ENCODE peak calls at places on chromosomes 13 and 19, in six cellular contexts. W is mucosa of descending colon, R is testis, L is esophagus squamous epithelium, A is transverse colon, G is fibroblast of pulmonary artery. P is an unnamed sample.

GRCh38 chr19:47610902-47611301 is 2.0 kb downstream of the BICRA start:
- DNase-seq in W (no peak), R (no peak), L (no peak), G (no peak), A (peak; percentile 32), P (no peak)

GRCh38 chr13:114279146-114279545 is 2.3 kb upstream of the UPF3A start:
- DNase-seq in L (no peak), W (no peak), R (no peak), G (no peak), A (no peak), P (no peak)

GRCh38 chr19:51439021-51439465 is 19.2 kb downstream of the SIGLEC8 start:
- DNase-seq in R (no peak), A (no peak), W (no peak), G (peak; percentile 7), L (no peak), P (no peak)

GRCh38 chr13:107301724-107302374 is 733.9 kb upstream of the ARGLU1 start:
- DNase-seq in L (no peak), A (no peak), R (no peak), W (no peak), G (peak; percentile 31), P (no peak)

GRCh38 chr19:958967-959685 is 25.0 kb upstream of the WDR18 start:
- DNase-seq in G (peak; percentile 36), R (no peak), L (no peak), A (no peak), W (no peak), P (no peak)

GRCh38 chr19:7605490-7606222 is 10.0 kb downstream of the CAMSAP3 start:
- DNase-seq in W (no peak), G (peak; percentile 31), A (no peak), L (no peak), R (peak; percentile 75), P (no peak)

GRCh38 chr13:49238621-49239020 is 9.1 kb upstream of the CDADC1 start:
- DNase-seq in L (no peak), G (no peak), A (no peak), W (no peak), R (no peak), P (no peak)

GRCh38 chr13:72643339-72643989 is 84.0 kb downstream of the MZT1 start:
- DNase-seq in R (peak; percentile 78), L (no peak), G (peak; percentile 70), W (peak; percentile 50), A (peak; percentile 69), P (peak; percentile 91)

GRCh38 chr13:97856001-97856675 is 97.3 kb upstream of the IPO5 start:
- DNase-seq in R (peak; percentile 17), W (no peak), A (peak; percentile 13), L (no peak), G (peak; percentile 36), P (peak; percentile 35)

GRCh38 chr19:4529924-4530522 is 5.0 kb downstream of the PLIN5 start:
- DNase-seq in A (no peak), W (no peak), L (no peak), G (no peak), R (no peak), P (peak; percentile 5)

GRCh38 chr19:16325671-16326400 is 1.2 kb downstream of the KLF2 start:
- DNase-seq in L (no peak), G (peak; percentile 59), R (peak; percentile 66), A (peak; percentile 46), W (peak; percentile 48), P (peak; percentile 42)

GRCh38 chr19:15452111-15453047 is 2.6 kb upstream of the WIZ start:
- DNase-seq in R (peak; percentile 88), L (no peak), G (peak; percentile 86), W (peak; percentile 90), A (peak; percentile 89), P (peak; percentile 96)

GRCh38 chr13:90541346-90541745 is 806.1 kb upstream of the MIR17HG start:
- DNase-seq in R (no peak), A (no peak), W (no peak), G (no peak), L (no peak), P (no peak)

GRCh38 chr19:48061401-48062344 is 17.8 kb upstream of the CABP5 start:
- DNase-seq in L (no peak), W (peak; percentile 26), R (no peak), G (no peak), A (no peak), P (no peak)

GRCh38 chr19:18533058-18533457 is 10.3 kb downstream of the FKBP8 start:
- DNase-seq in G (no peak), A (no peak), R (no peak), L (no peak), W (no peak), P (no peak)

GRCh38 chr13:97284558-97284957 is 62.4 kb downstream of the MBNL2 start:
- DNase-seq in L (no peak), R (no peak), G (peak; percentile 48), A (no peak), W (no peak), P (no peak)

GRCh38 chr13:18960637-18961227 is 220.9 kb downstream of the TUBA3C start:
- DNase-seq in A (no peak), W (no peak), L (no peak), G (no peak), R (no peak), P (no peak)

GRCh38 chr13:42875448-42876269 is 94.3 kb downstream of the FAM216B start:
- DNase-seq in L (no peak), G (peak; percentile 83), A (no peak), W (no peak), R (peak; percentile 86), P (peak; percentile 55)

GRCh38 chr19:45322311-45322710 is 364 bp downstream of the CKM start:
- DNase-seq in R (no peak), G (no peak), W (no peak), L (no peak), A (no peak), P (no peak)

GRCh38 chr13:95243207-95243606 is 58.0 kb downstream of the ABCC4 start:
- DNase-seq in A (no peak), L (no peak), W (no peak), R (no peak), G (no peak), P (peak; percentile 8)

GRCh38 chr13:31055589-31055988 is 106.1 kb downstream of the HSPH1 start:
- DNase-seq in L (no peak), G (no peak), W (no peak), A (no peak), R (no peak), P (no peak)

GRCh38 chr13:31056650-31057275 is 104.9 kb downstream of the HSPH1 start:
- DNase-seq in G (peak; percentile 45), A (no peak), L (no peak), R (no peak), W (no peak), P (no peak)

GRCh38 chr13:31053896-31054295 is 107.8 kb downstream of the HSPH1 start:
- DNase-seq in L (no peak), G (no peak), W (no peak), R (no peak), A (no peak), P (no peak)

GRCh38 chr13:31053098-31053497 is 108.6 kb downstream of the HSPH1 start:
- DNase-seq in A (no peak), L (no peak), W (no peak), G (no peak), R (no peak), P (peak; percentile 93)

GRCh38 chr13:31054632-31055031 is 107.1 kb downstream of the HSPH1 start:
- DNase-seq in R (no peak), L (no peak), A (no peak), G (no peak), W (no peak), P (no peak)
- H3K4me3 ChIP-seq in R (no peak overlapping the region), L (no peak overlapping the region), A (no peak overlapping the region), G (no peak overlapping the region), W (no peak overlapping the region), P (no peak overlapping the region)

DNA sequence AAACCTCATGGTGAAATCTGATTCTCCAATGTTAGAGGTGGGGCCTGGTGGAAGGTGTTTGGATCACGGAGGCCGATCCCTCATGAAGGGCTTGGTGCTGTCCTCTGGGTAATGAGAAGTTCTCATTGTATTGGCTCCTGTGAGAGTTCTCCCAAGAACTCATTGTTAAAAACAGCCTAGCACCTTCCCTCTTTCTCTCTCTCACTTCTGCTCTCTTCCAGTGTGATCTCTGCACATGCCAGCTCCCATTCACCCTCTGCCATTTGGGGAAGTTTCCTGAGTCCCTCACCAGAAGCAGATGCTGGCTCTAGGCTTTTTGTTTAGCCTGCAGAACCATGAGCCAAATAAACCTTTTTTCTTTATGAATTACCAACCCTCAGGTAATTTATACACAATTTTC is 3.1 kb upstream of the SUCLA2 start:
- DNase-seq in G (no peak), R (no peak), W (no peak), A (no peak), L (no peak), P (peak; percentile 16)
- H3K4me3 ChIP-seq in G (no peak overlapping the region), R (no peak overlapping the region), W (no peak overlapping the region), A (no peak overlapping the region), L (no peak overlapping the region), P (no peak overlapping the region)

GRCh38 chr19:10517760-10518443 is 655 bp upstream of the S1PR5 start:
- DNase-seq in L (no peak), R (no peak), A (no peak), G (peak; percentile 18), W (no peak), P (no peak)

GRCh38 chr19:10517361-10517759 is at the start of gene S1PR5:
- DNase-seq in G (no peak), R (no peak), L (no peak), A (no peak), W (no peak), P (no peak)

GRCh38 chr19:10516064-10516385 is 1.2 kb downstream of the S1PR5 start:
- DNase-seq in G (no peak), R (no peak), L (no peak), A (no peak), W (no peak), P (no peak)

GRCh38 chr19:10518444-10519361 is 1.5 kb upstream of the S1PR5 start:
- DNase-seq in W (no peak), G (no peak), R (no peak), L (no peak), A (no peak), P (no peak)

GRCh38 chr19:10516671-10517286 is 468 bp downstream of the S1PR5 start:
- DNase-seq in L (no peak), G (no peak), R (no peak), A (no peak), W (no peak), P (no peak)
- H3K4me3 ChIP-seq in L (peak overlapping the region; percentile 66), G (peak overlapping the region; percentile 38), R (peak overlapping the region; percentile 45), A (no peak overlapping the region), W (no peak overlapping the region), P (peak overlapping the region; percentile 45)

DNA sequence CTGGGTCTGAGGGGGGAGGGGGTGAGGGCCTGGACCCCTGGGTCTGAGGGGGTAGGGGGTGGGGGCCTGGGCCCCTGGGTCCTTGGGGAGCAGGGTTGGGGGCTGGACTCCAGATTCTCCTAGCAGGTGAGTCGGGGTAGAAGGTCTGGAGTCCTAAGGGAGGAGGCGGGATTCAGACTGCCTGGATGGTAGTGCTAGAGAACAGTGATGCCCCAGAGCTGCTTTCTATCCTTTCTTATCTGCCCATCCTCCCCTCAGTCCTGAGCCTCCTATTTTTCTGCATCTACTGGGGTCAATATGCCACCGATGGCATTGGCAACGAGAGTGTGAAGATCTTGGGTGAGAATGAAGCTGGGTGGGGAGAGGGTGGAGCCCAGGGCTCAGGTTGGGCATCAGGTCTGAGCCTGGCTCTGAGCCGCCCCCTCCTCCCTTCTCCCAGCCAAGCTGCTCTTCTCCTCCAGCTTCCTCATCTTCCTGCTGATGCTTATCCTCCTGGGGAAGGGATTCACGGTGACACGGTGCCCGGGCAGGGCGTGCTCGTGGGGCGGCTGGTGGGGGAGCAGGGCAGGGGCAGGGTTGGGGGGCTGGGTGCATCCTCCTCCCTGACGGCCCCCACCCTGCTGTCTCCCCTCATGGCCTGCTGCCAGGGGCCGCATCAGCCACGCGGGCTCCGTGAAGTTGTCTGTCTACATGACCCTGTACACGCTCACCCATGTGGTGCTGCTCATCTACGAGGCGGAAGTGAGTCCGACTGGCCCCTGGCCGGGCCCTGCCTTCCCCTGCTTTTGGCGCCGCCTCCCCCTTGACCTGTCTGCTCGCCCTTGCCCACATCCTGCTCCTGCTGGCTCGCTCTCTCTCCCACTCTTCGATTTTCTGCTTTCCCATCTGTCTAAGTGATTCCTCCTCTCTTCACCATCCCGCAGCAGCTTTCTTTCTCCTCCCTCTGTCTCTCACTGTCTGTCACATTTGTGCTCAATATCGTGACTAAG is 3.4 kb downstream of the TMEM145 start:
- DNase-seq in A (peak; percentile 42), R (no peak), G (no peak), W (peak; percentile 56), L (no peak), P (no peak)
- H3K4me3 ChIP-seq in A (no peak overlapping the region), R (no peak overlapping the region), G (no peak overlapping the region), W (no peak overlapping the region), L (no peak overlapping the region), P (no peak overlapping the region)

P was measured in adrenal gland.